ENCODE peak calls at places on chromosomes 1 and 21, in seven cellular contexts. A, M, W, D, F, E and L are unnamed samples.

GRCh38 chr1:3453891-3454810 is at the start of gene ARHGEF16:
- DNase-seq in M (peak), W (no peak), F (peak), E (peak), A (peak), D (peak), L (no peak)

GRCh38 chr1:67918067-67918466 is 84.8 kb upstream of the GNG12 start:
- DNase-seq in W (no peak), D (no peak), M (no peak), A (no peak), E (no peak), F (no peak), L (no peak)

GRCh38 chr1:204130178-204130577 is 21.7 kb downstream of the ETNK2 start:
- DNase-seq in F (no peak), W (no peak), D (no peak), E (no peak), A (no peak), M (no peak), L (no peak)

GRCh38 chr1:207870279-207871031 is 40.5 kb downstream of the CD34 start:
- DNase-seq in A (no peak), F (no peak), E (no peak), M (no peak), W (no peak), D (no peak), L (no peak)

GRCh38 chr21:44478124-44478800 is 23.0 kb downstream of the LRRC3 start:
- DNase-seq in A (no peak), M (no peak), E (no peak), D (no peak), F (no peak), W (no peak), L (no peak)

GRCh38 chr1:234917495-234918188 is 211.0 kb downstream of the TOMM20 start:
- DNase-seq in M (no peak), F (no peak), E (no peak), D (no peak), A (no peak), W (no peak), L (no peak)

GRCh38 chr1:65386452-65386851 is 34.0 kb upstream of the LEPR start:
- DNase-seq in F (no peak), E (no peak), W (no peak), A (no peak), D (no peak), M (no peak), L (no peak)

GRCh38 chr1:29474845-29475244 is 238.5 kb downstream of the PTPRU start:
- DNase-seq in F (no peak), E (no peak), W (no peak), M (no peak), A (no peak), D (no peak), L (no peak)

GRCh38 chr1:16348414-16349182 is 3.7 kb downstream of the FBXO42 start:
- DNase-seq in A (no peak), E (no peak), F (no peak), M (no peak), W (no peak), D (no peak), L (peak)

GRCh38 chr1:3684031-3684430 is 31.7 kb downstream of the TP73 start:
- DNase-seq in M (no peak), A (no peak), W (no peak), E (no peak), D (no peak), F (no peak), L (no peak)

GRCh38 chr1:163074004-163074403 is 4.8 kb downstream of the RGS4 start:
- DNase-seq in W (no peak), A (no peak), E (no peak), M (no peak), D (no peak), F (no peak), L (no peak)

GRCh38 chr1:110258734-110259133 is 48.6 kb downstream of the KCNC4 start:
- DNase-seq in W (no peak), M (no peak), A (no peak), E (no peak), F (no peak), D (no peak), L (no peak)

GRCh38 chr1:28078680-28079626 is 9.5 kb downstream of the EYA3 start:
- DNase-seq in E (no peak), D (no peak), A (no peak), W (no peak), M (no peak), F (no peak), L (no peak)

GRCh38 chr1:45009956-45010854 is 919 bp downstream of the HECTD3 start:
- DNase-seq in E (no peak), A (peak), W (no peak), F (no peak), D (peak), M (peak), L (no peak)

GRCh38 chr1:116110507-116111195 is 548 bp upstream of the MAB21L3 start:
- DNase-seq in M (no peak), W (no peak), D (no peak), E (no peak), F (no peak), A (no peak), L (no peak)

GRCh38 chr1:219040291-219040690 is 133.4 kb upstream of the LYPLAL1 start:
- DNase-seq in D (no peak), E (no peak), M (no peak), W (no peak), F (no peak), A (no peak), L (no peak)

GRCh38 chr1:108034396-108034795 is 69.4 kb upstream of the VAV3 start:
- DNase-seq in M (no peak), F (no peak), D (no peak), W (no peak), E (no peak), A (no peak), L (no peak)

GRCh38 chr1:114745351-114745750 is 12.4 kb downstream of the CSDE1 start:
- DNase-seq in E (no peak), M (no peak), W (no peak), D (no peak), F (no peak), A (no peak), L (no peak)

GRCh38 chr1:12244078-12244477 is 14.2 kb downstream of the VPS13D start:
- DNase-seq in M (no peak), W (no peak), A (no peak), D (peak), F (no peak), E (no peak), L (no peak)

GRCh38 chr1:85321237-85321964 is 45.0 kb upstream of the BCL10 start:
- DNase-seq in W (no peak), E (no peak), A (no peak), F (no peak), M (no peak), D (no peak), L (no peak)

GRCh38 chr1:25355841-25356395 is 17.8 kb downstream of the TMEM50A start:
- DNase-seq in W (no peak), E (no peak), M (no peak), D (no peak), F (no peak), A (no peak), L (no peak)

GRCh38 chr21:42395910-42396625 is at the start of gene TMPRSS3:
- DNase-seq in E (no peak), A (no peak), W (no peak), M (no peak), D (no peak), F (no peak), L (no peak)

GRCh38 chr1:208538587-208538986 is 294.4 kb upstream of the PLXNA2 start:
- DNase-seq in M (no peak), E (no peak), W (no peak), F (no peak), A (no peak), D (no peak), L (no peak)

GRCh38 chr1:43329995-43330751 is 7.4 kb upstream of the MPL start:
- DNase-seq in D (no peak), M (peak), A (peak), F (no peak), E (peak), W (no peak), L (no peak)

GRCh38 chr1:41811978-41812852 is 106.5 kb downstream of the HIVEP3 start:
- DNase-seq in E (no peak), A (peak), M (peak), F (peak), D (peak), W (peak), L (no peak)

GRCh38 chr1:12428334-12428733 is 189.7 kb downstream of the DHRS3 start:
- DNase-seq in A (no peak), W (no peak), M (no peak), F (no peak), E (no peak), D (no peak), L (no peak)

GRCh38 chr1:247294282-247294681 is 37.4 kb downstream of the ZNF496 start:
- DNase-seq in A (no peak), E (no peak), F (no peak), W (no peak), M (no peak), D (no peak), L (no peak)

GRCh38 chr1:92169161-92169560 is 48.6 kb upstream of the C1orf146 start:
- DNase-seq in E (no peak), M (no peak), F (no peak), A (no peak), W (no peak), D (no peak), L (no peak)

GRCh38 chr1:15290382-15290781 is 43.4 kb downstream of the FHAD1 start:
- DNase-seq in D (no peak), W (no peak), M (no peak), A (no peak), F (no peak), E (no peak), L (no peak)

GRCh38 chr1:17621691-17622090 is 82.2 kb downstream of the ARHGEF10L start:
- DNase-seq in M (no peak), W (no peak), F (no peak), E (peak), A (no peak), D (no peak), L (no peak)

GRCh38 chr1:17201201-17202021 is 3.5 kb upstream of the PADI1 start:
- DNase-seq in A (no peak), D (no peak), F (no peak), W (no peak), M (no peak), E (peak), L (no peak)

GRCh38 chr1:117512728-117513321 is 93.0 kb upstream of the TENT5C start:
- DNase-seq in E (no peak), D (peak), M (no peak), F (no peak), A (no peak), W (no peak), L (peak)

GRCh38 chr21:33825898-33826297 is 89.7 kb downstream of the ATP5PO start:
- DNase-seq in D (no peak), W (no peak), A (no peak), F (no peak), E (no peak), M (no peak), L (no peak)